ENCODE peak calls at places on chromosomes 11 and 22, in four cellular contexts. F is HL-60, S is iris pigment epithelial cell, O is T-helper 9 cell. N is an unnamed sample.

GRCh38 chr22:40462195-40462988 is 92.0 kb downstream of the SGSM3 start:
- DNase-seq in F (no peak), S (no peak), O (no peak), N (no peak)

GRCh38 chr22:25497269-25497668 is 67.2 kb upstream of the GRK3 start:
- DNase-seq in F (no peak), S (peak), O (no peak), N (peak)

GRCh38 chr22:38468761-38469305 is 937 bp downstream of the KDELR3 start:
- DNase-seq in F (no peak), S (no peak), O (no peak), N (no peak)

GRCh38 chr11:128904872-128905344 is 13.8 kb downstream of the KCNJ5 start:
- DNase-seq in F (no peak), S (no peak), O (no peak), N (peak)

GRCh38 chr11:115561116-115561515 is 56.9 kb upstream of the CADM1 start:
- DNase-seq in F (no peak), S (no peak), O (no peak), N (no peak)

GRCh38 chr22:45192701-45193187 is 29.0 kb downstream of the NUP50 start:
- DNase-seq in F (no peak), S (no peak), O (no peak), N (no peak)

GRCh38 chr11:69634069-69634468 is 6.9 kb upstream of the CCND1 start:
- DNase-seq in F (no peak), S (no peak), O (no peak), N (no peak)

GRCh38 chr11:116910378-116910777 is 73.0 kb upstream of the APOA1 start:
- DNase-seq in F (no peak), S (peak), O (no peak), N (peak)

GRCh38 chr22:35403356-35403755 is 3.4 kb downstream of the MCM5 start:
- DNase-seq in F (no peak), S (no peak), O (no peak), N (no peak)

GRCh38 chr11:17934194-17934593 is 78.7 kb downstream of the SERGEF start:
- DNase-seq in F (no peak), S (no peak), O (no peak), N (no peak)

GRCh38 chr11:116255234-116255953 is 517.4 kb downstream of the BUD13 start:
- DNase-seq in F (no peak), S (no peak), O (no peak), N (no peak)

GRCh38 chr11:67644042-67644441 is 4.5 kb upstream of the TBX10 start:
- DNase-seq in F (no peak), S (peak), O (no peak), N (no peak)

GRCh38 chr11:64056213-64056785 is 20.6 kb downstream of the FLRT1 start:
- DNase-seq in F (no peak), S (no peak), O (no peak), N (no peak)

GRCh38 chr11:94020777-94021615 is at the start of gene HEPHL1:
- DNase-seq in F (no peak), S (no peak), O (no peak), N (no peak)

GRCh38 chr11:79007811-79008294 is 433.0 kb downstream of the TENM4 start:
- DNase-seq in F (no peak), S (no peak), O (no peak), N (no peak)

GRCh38 chr22:37498289-37498909 is 12.2 kb upstream of the MFNG start:
- DNase-seq in F (no peak), S (no peak), O (peak), N (no peak)

GRCh38 chr11:120020981-120021380 is 116.9 kb downstream of the TRIM29 start:
- DNase-seq in F (no peak), S (no peak), O (no peak), N (no peak)

GRCh38 chr11:68036717-68037239 is 2.0 kb upstream of the TCIRG1 start:
- DNase-seq in F (peak), S (no peak), O (no peak), N (no peak)

GRCh38 chr11:65329944-65330403 is 3.7 kb upstream of the DPF2 start:
- DNase-seq in F (peak), S (peak), O (peak), N (peak)

GRCh38 chr22:33000342-33001280 is 57.6 kb downstream of the SYN3 start:
- DNase-seq in F (no peak), S (peak), O (peak), N (peak)

GRCh38 chr11:77103319-77103718 is 679 bp downstream of the OMP start:
- DNase-seq in F (no peak), S (no peak), O (no peak), N (no peak)

GRCh38 chr22:29716814-29717213 is 3.0 kb upstream of the CABP7 start:
- DNase-seq in F (peak), S (peak), O (no peak), N (peak)